ENCODE peak calls at places on chromosomes 11 and 22, in eight cellular contexts. V is Karpas-422; X is GM04503; R is T47D; L is dorsolateral prefrontal cortex; F is stimulated activated CD8-positive, alpha-beta memory T cell treated with anti-CD3 and anti-CD28 coated beads, Interleukin-15, amount 100 ng/mL, for 48 hours; Q is tibial nerve; G is NCI-H748 treated with DMSO at 0.1 percent for 48 hours. B is an unnamed sample.

GRCh38 chr22:30829901-30830550 is 135.4 kb downstream of the OSBP2 start:
- DNase-seq in L (no peak), R (no peak), X (peak; percentile 97), G (no peak), F (no peak), V (no peak), Q (no peak), B (no peak)

GRCh38 chr11:27372159-27372558 is 9.1 kb upstream of the CCDC34 start:
- DNase-seq in L (no peak), R (no peak), G (no peak), Q (no peak), X (no peak), V (no peak), F (no peak), B (no peak)

GRCh38 chr11:77776455-77776854 is 44.1 kb downstream of the RSF1 start:
- DNase-seq in Q (no peak), X (no peak), V (peak; percentile 72), F (no peak), L (no peak), R (peak; percentile 58), G (no peak), B (no peak)

GRCh38 chr11:7494086-7494775 is 8.9 kb downstream of the OLFML1 start:
- DNase-seq in R (no peak), X (no peak), G (no peak), V (no peak), L (no peak), F (no peak), Q (no peak), B (no peak)

GRCh38 chr11:102632026-102632425 is 6.9 kb upstream of the MMP20 start:
- DNase-seq in L (no peak), V (no peak), R (no peak), X (no peak), F (no peak), Q (no peak), G (no peak), B (no peak)

GRCh38 chr11:100560606-100561005 is 126.5 kb upstream of the ARHGAP42 start:
- DNase-seq in X (no peak), Q (no peak), L (no peak), V (no peak), F (no peak), G (no peak), R (no peak), B (no peak)

GRCh38 chr22:46537946-46538815 is 761 bp upstream of the CELSR1 start:
- DNase-seq in L (no peak), V (no peak), F (no peak), X (no peak), Q (no peak), R (peak; percentile 79), G (peak; percentile 38), B (no peak)

GRCh38 chr22:38566726-38567504 is 3.1 kb downstream of the DMC1 start:
- DNase-seq in G (no peak), Q (no peak), L (no peak), V (no peak), R (no peak), F (no peak), X (no peak), B (no peak)

GRCh38 chr11:69007978-69008381 is 5.1 kb downstream of the MRGPRF start:
- DNase-seq in L (no peak), G (no peak), F (no peak), Q (no peak), X (no peak), R (no peak), V (no peak), B (no peak)

GRCh38 chr11:121886005-121886739 is 229.8 kb downstream of the BLID start:
- DNase-seq in F (no peak), Q (peak; percentile 61), X (no peak), R (no peak), G (no peak), L (no peak), V (no peak), B (no peak)

GRCh38 chr11:69868003-69868865 is 49.0 kb upstream of the FGF3 start:
- DNase-seq in X (no peak), G (no peak), L (no peak), R (no peak), V (no peak), F (no peak), Q (no peak), B (no peak)